ENCODE peak calls at places on chromosomes 2 and 18, in nine cellular contexts. H is mucosa of descending colon; S is coronary artery; Q is NB4; Z is RWPE1; T is tibial artery; O is MM.1S; G is CD8-positive, alpha-beta T cell; I is astrocyte of the spinal cord. X is an unnamed sample.
A peak's percentile ranks its signal among the peaks of the same experiment; 100 is the strongest.

GRCh38 chr2:101524811-101525430 is 50.0 kb upstream of the RFX8 start:
- DNase-seq in H (no peak), S (no peak), Q (peak; percentile 85), Z (no peak), T (no peak), O (no peak), G (no peak), I (no peak), X (peak; percentile 31)

GRCh38 chr2:154240921-154241379 is 369.2 kb downstream of the GALNT13 start:
- DNase-seq in H (no peak), S (no peak), Q (peak; percentile 22), Z (no peak), T (no peak), O (no peak), G (no peak), I (no peak), X (no peak)

GRCh38 chr2:172561270-172561669 is 5.4 kb downstream of the PDK1 start:
- DNase-seq in H (no peak), S (no peak), Q (no peak), Z (no peak), T (no peak), O (peak; percentile 62), G (no peak), I (no peak), X (no peak)

GRCh38 chr18:62954341-62954740 is 239.0 kb downstream of the PHLPP1 start:
- DNase-seq in H (no peak), S (no peak), Q (no peak), Z (peak; percentile 7), T (no peak), O (no peak), G (no peak), I (peak; percentile 66), X (peak; percentile 17)

GRCh38 chr2:10790228-10790973 is 22.2 kb downstream of the PDIA6 start:
- DNase-seq in H (no peak), S (no peak), Q (no peak), Z (no peak), T (no peak), O (peak; percentile 89), G (no peak), I (no peak), X (no peak)

GRCh38 chr2:26752636-26753035 is 11.4 kb upstream of the SLC35F6 start:
- DNase-seq in H (no peak), S (no peak), Q (no peak), Z (no peak), T (no peak), O (no peak), G (no peak), I (no peak), X (no peak)

GRCh38 chr2:122221665-122222064 is 466.2 kb downstream of the TSN start:
- DNase-seq in H (no peak), S (no peak), Q (no peak), Z (no peak), T (no peak), O (no peak), G (no peak), I (no peak), X (no peak)

GRCh38 chr2:114729025-114729424 is 286.6 kb downstream of the DPP10 start:
- DNase-seq in H (no peak), S (no peak), Q (peak; percentile 16), Z (peak; percentile 2), T (no peak), O (no peak), G (no peak), I (no peak), X (no peak)

GRCh38 chr2:41727711-41728110 is 320.1 kb upstream of the PKDCC start:
- DNase-seq in H (no peak), S (no peak), Q (no peak), Z (no peak), T (no peak), O (no peak), G (no peak), I (no peak), X (no peak)

GRCh38 chr2:26585100-26585499 is 56.1 kb downstream of the CIB4 start:
- DNase-seq in H (no peak), S (peak; percentile 65), Q (no peak), Z (no peak), T (peak; percentile 58), O (no peak), G (no peak), I (no peak), X (no peak)

GRCh38 chr2:199602271-199602895 is 144.6 kb upstream of the SATB2 start:
- DNase-seq in H (no peak), S (no peak), Q (peak; percentile 60), Z (no peak), T (no peak), O (no peak), G (no peak), I (no peak), X (no peak)

GRCh38 chr2:199594443-199594842 is 136.7 kb upstream of the SATB2 start:
- DNase-seq in H (no peak), S (no peak), Q (no peak), Z (no peak), T (no peak), O (no peak), G (no peak), I (no peak), X (no peak)

GRCh38 chr2:199596549-199596948 is 138.8 kb upstream of the SATB2 start:
- DNase-seq in H (no peak), S (no peak), Q (peak; percentile 58), Z (peak; percentile 8), T (no peak), O (peak; percentile 32), G (no peak), I (no peak), X (peak; percentile 21)
- TF ChIP-seq CTCF in H (peak; percentile 38), S (no peak), Q (peak; percentile 72), Z (no peak), T (no peak), O (peak; percentile 60), G (no peak), I (peak; percentile 45), X (peak; percentile 76)

DNA sequence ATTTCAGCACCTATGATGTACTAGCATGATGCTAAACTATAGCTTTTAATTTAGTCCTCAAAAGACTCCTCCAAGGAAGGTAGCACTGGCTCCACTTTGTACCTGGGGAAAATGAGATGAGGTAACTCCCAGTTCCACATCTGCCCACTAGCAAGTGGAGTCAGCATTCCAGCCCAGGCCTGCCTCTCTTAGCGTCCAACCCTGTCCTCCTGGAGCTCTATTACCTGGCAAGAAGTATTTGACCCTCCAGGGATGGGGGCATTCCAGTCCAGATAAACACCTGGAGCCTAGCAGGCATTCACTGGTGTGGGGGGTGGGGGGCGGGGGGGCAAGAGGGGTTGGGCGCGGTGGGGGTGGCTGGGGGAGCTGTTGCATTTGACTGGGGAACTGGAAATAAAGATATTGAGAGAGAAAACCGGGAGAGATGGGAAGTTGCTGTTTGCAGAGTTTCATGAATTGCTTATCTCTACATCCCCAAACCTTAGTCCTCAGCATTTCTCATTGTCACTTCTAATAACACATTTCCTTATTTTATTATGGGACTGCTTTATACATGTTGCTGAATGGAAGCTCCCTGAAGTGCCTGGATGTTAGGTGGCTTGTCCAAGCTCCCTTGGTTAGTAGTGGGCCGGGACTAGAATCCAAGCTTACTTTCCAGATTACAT is 22.0 kb upstream of the FZD5 start:
- DNase-seq in H (no peak), S (no peak), Q (no peak), Z (peak; percentile 42), T (no peak), O (no peak), G (no peak), I (no peak), X (peak; percentile 56)
- TF ChIP-seq CTCF in H (no peak), S (no peak), Q (no peak), Z (no peak), T (no peak), O (no peak), G (no peak), I (no peak), X (peak; percentile 17)

GRCh38 chr2:170360546-170361358 is 182.8 kb downstream of the MYO3B start:
- DNase-seq in H (no peak), S (no peak), Q (no peak), Z (no peak), T (no peak), O (no peak), G (no peak), I (no peak), X (no peak)

GRCh38 chr2:170365003-170365402 is 187.1 kb downstream of the MYO3B start:
- DNase-seq in H (no peak), S (no peak), Q (no peak), Z (no peak), T (no peak), O (no peak), G (no peak), I (no peak), X (no peak)

GRCh38 chr2:170362313-170362795 is 184.4 kb downstream of the MYO3B start:
- DNase-seq in H (no peak), S (no peak), Q (no peak), Z (no peak), T (no peak), O (no peak), G (no peak), I (no peak), X (no peak)

GRCh38 chr2:170361359-170361936 is 183.5 kb downstream of the MYO3B start:
- DNase-seq in H (peak; percentile 29), S (no peak), Q (peak; percentile 70), Z (peak; percentile 36), T (no peak), O (peak; percentile 67), G (peak; percentile 31), I (peak; percentile 53), X (peak; percentile 50)

DNA sequence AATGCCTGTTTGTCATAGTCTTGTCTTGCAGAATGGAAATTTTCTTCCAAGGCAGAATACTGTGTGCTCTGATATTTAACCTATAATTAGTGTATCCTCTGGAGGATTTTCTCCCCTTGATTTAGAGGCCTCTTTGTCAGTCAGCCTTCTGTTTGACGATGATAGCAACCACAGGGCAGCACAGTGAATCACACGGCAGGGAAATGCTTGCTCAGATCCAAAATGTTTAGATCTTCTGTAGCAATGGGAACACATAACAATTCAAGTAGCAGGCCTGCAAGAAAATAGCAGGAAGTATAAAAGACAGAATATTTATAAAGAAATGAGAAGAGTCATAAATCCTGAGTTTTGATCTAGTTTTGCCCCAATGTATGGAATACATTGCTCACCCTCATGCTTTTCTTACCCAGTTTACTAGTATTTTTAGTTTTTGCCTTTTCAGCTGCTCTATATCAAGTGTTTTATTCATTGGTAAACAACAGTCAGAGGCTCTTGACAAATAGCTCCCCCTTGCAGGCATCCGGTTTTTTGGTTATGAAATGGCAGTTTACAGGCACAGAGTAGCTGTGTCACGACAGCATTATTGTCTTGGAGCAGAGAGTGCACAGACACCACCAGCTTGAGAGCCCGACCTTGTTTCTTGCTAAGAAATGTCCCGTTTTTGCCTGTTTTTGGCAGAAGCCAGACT is 185.1 kb downstream of the MYO3B start:
- DNase-seq in H (no peak), S (no peak), Q (no peak), Z (no peak), T (no peak), O (no peak), G (no peak), I (no peak), X (no peak)
- TF ChIP-seq CTCF in H (no peak), S (no peak), Q (no peak), Z (no peak), T (no peak), O (no peak), G (no peak), I (no peak), X (no peak)

DNA sequence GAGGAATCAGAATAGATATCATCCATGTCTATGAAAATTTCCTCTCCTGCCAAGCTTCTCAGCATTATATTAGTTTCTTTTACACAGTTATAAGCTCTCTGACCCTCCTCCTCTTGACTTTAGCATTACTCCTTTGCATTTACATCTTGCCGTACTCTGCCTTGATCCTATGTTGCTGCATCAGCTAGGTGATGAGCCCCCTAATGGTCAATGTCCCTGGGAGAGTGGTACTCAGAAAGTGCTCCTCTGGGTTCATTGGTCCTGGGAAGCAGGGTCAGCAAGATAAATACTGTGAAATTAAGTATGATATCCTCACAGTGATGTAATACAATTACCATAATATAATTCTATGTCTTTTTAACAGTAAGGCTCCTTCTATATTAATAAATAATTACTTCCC is 74.1 kb downstream of the PKP4 start:
- DNase-seq in H (no peak), S (no peak), Q (no peak), Z (no peak), T (no peak), O (no peak), G (no peak), I (no peak), X (no peak)
- TF ChIP-seq CTCF in H (no peak), S (no peak), Q (no peak), Z (no peak), T (no peak), O (no peak), G (no peak), I (no peak), X (no peak)